ENCODE peak calls at places on chromosomes 12 and 14, in eight cellular contexts. J, M, R, P, U, I, Z and W are unnamed samples. For H3K36me3 and H3K27me3, the result is how much of the 10 kb centered on the place peaks cover.

GRCh38 chr14:52703225-52703624 is 3.8 kb upstream of the PSMC6 start:
- DNase-seq in J (no peak), M (peak), R (no peak), P (no peak), U (no peak), I (no peak), Z (no peak), W (no peak)

GRCh38 chr12:117060236-117060926 is 38.8 kb downstream of the TESC start:
- DNase-seq in J (no peak), M (no peak), R (peak), P (no peak), U (peak), I (no peak), Z (no peak), W (no peak)

GRCh38 chr14:55767291-55767690 is 187.3 kb downstream of the KTN1 start:
- DNase-seq in J (no peak), M (no peak), R (no peak), P (no peak), U (no peak), I (no peak), Z (no peak), W (no peak)

GRCh38 chr12:6823161-6824084 is 1.8 kb downstream of the GPR162 start:
- DNase-seq in J (no peak), M (no peak), R (no peak), P (no peak), U (no peak), I (no peak), Z (no peak), W (no peak)

GRCh38 chr12:63276537-63277365 is 125.8 kb upstream of the AVPR1A start:
- DNase-seq in J (no peak), M (peak), R (peak), P (no peak), U (peak), I (no peak), Z (peak), W (no peak)

GRCh38 chr12:112121780-112122565 is 3.4 kb upstream of the TRAFD1 start:
- DNase-seq in J (peak), M (peak), R (no peak), P (peak), U (peak), I (no peak), Z (no peak), W (no peak)

GRCh38 chr14:87824261-87824660 is 168.7 kb downstream of the GALC start:
- DNase-seq in J (no peak), M (peak), R (no peak), P (no peak), U (no peak), I (no peak), Z (no peak), W (no peak)

GRCh38 chr14:61493996-61494395 is 172.6 kb downstream of the PRKCH start:
- DNase-seq in J (no peak), M (peak), R (no peak), P (no peak), U (no peak), I (no peak), Z (no peak), W (no peak)

GRCh38 chr14:50399251-50400032 is 2.8 kb upstream of the CDKL1 start:
- DNase-seq in J (peak), M (peak), R (no peak), P (no peak), U (no peak), I (no peak), Z (no peak), W (no peak)

GRCh38 chr14:31933716-31934115 is 143.4 kb upstream of the ARHGAP5 start:
- DNase-seq in J (no peak), M (peak), R (no peak), P (no peak), U (peak), I (no peak), Z (no peak), W (no peak)

GRCh38 chr14:31380106-31380505 is 40.2 kb downstream of the HEATR5A start:
- DNase-seq in J (no peak), M (no peak), R (no peak), P (no peak), U (no peak), I (no peak), Z (no peak), W (no peak)

GRCh38 chr12:11408096-11408495 is 12.7 kb upstream of the PRB2 start:
- DNase-seq in J (no peak), M (no peak), R (no peak), P (no peak), U (no peak), I (no peak), Z (no peak), W (no peak)

GRCh38 chr14:101408077-101408831 is 153.0 kb upstream of the DIO3 start:
- DNase-seq in J (peak), M (peak), R (no peak), P (no peak), U (no peak), I (no peak), Z (no peak), W (no peak)

GRCh38 chr14:56666716-56667115 is 87.1 kb downstream of the TMEM260 start:
- DNase-seq in J (no peak), M (peak), R (no peak), P (no peak), U (no peak), I (no peak), Z (no peak), W (no peak)

GRCh38 chr12:42588308-42588836 is 1.2 kb downstream of the PRICKLE1 start:
- DNase-seq in J (peak), M (peak), R (no peak), P (no peak), U (no peak), I (no peak), Z (no peak), W (no peak)

GRCh38 chr12:92438641-92439396 is 264.0 kb upstream of the PLEKHG7 start:
- DNase-seq in J (peak), M (peak), R (peak), P (no peak), U (no peak), I (no peak), Z (no peak), W (no peak)

GRCh38 chr14:103697601-103698379 is 17.5 kb downstream of the XRCC3 start:
- DNase-seq in J (no peak), M (no peak), R (no peak), P (no peak), U (no peak), I (no peak), Z (no peak), W (no peak)
- H3K27ac ChIP-seq in J (peak), M (no peak), R (peak), P (no peak), U (peak), I (peak), Z (no peak), W (peak)

DNA sequence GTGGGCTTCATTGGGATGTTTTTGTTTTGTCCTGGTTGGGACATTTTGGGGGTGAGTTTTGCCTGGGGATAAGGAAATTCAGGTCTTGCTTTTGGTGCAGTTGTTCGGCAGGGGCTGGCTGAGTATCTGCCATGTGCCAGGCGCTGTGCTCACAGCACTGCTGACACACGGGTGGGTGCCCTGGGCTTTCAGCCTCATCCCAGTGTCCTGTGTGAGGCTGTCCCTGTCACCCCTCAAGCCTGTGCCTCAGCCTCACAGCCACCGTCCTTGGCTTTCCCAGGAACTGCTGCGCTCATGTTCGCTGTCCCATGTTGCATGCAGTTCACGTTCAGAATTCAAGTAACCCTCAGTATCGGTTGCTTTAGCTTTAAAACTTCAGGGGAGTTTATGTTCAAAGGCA is 24.9 kb downstream of the XRCC3 start:
- DNase-seq in J (no peak), M (no peak), R (no peak), P (no peak), U (no peak), I (no peak), Z (no peak), W (no peak)
- H3K36me3 ChIP-seq in J (under half), M (half or more), R (under half), P (half or more), U (under half), I (half or more), Z (under half), W (under half)

GRCh38 chr14:99271951-99272668 is at the start of gene BCL11B:
- DNase-seq in J (no peak), M (peak), R (peak), P (no peak), U (peak), I (no peak), Z (no peak), W (peak)

GRCh38 chr14:99274346-99275221 is 2.6 kb upstream of the BCL11B start:
- DNase-seq in J (no peak), M (peak), R (peak), P (no peak), U (peak), I (no peak), Z (peak), W (no peak)

GRCh38 chr14:99273724-99274345 is 1.8 kb upstream of the BCL11B start:
- DNase-seq in J (no peak), M (peak), R (no peak), P (no peak), U (peak), I (no peak), Z (no peak), W (no peak)

GRCh38 chr14:99272669-99273024 is 650 bp upstream of the BCL11B start:
- DNase-seq in J (no peak), M (no peak), R (no peak), P (no peak), U (no peak), I (no peak), Z (no peak), W (no peak)

GRCh38 chr14:99273025-99273723 is 1.2 kb upstream of the BCL11B start:
- DNase-seq in J (no peak), M (peak), R (peak), P (no peak), U (peak), I (no peak), Z (no peak), W (no peak)
- H3K27me3 ChIP-seq in J (under half), M (half or more), R (half or more), P (under half), U (under half), I (under half), Z (half or more), W (under half)

GRCh38 chr12:89225808-89226368 is 126.4 kb downstream of the DUSP6 start:
- DNase-seq in J (no peak), M (peak), R (peak), P (no peak), U (peak), I (no peak), Z (no peak), W (no peak)
- H3K27ac ChIP-seq in J (no peak), M (peak), R (no peak), P (no peak), U (no peak), I (peak), Z (no peak), W (peak)

DNA sequence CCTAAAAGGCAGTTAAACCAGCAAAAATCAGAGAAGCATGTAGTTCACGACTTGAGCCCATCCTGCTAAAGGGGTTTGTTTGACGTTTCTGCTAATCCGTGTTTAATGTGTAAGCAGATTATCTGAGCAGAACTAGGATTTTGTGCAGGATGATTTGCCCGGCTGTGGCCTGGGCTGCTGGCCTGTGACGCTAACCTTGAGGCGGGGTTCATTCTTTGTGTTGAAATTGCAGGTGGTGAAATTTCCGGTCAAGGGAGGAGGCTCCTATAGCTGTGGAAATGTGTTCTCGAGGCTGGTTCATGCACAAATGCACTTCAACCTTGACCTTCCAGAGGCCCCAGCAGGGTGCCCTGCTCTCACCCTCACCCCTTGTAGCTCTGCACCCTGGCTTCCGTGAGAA is 63.7 kb downstream of the SLC24A4 start:
- DNase-seq in J (no peak), M (no peak), R (no peak), P (no peak), U (no peak), I (no peak), Z (no peak), W (no peak)
- H3K36me3 ChIP-seq in J (under half), M (under half), R (under half), P (under half), U (under half), I (under half), Z (under half), W (under half)